ENCODE peak calls at places on chromosomes 3 and 15, in ten cellular contexts. N is GM20000; Q is GM13976; U is endodermal cell; G is naive thymus-derived CD4-positive, alpha-beta T cell; F is substantia nigra; A is AG20443; V is GM12865; I is breast epithelium; R is BE2C. L is an unnamed sample.

GRCh38 chr15:61702224-61703120 is 357.8 kb downstream of the VPS13C start:
- DNase-seq in U (peak; percentile 76), I (no peak), F (no peak), N (no peak), Q (no peak), A (no peak), V (no peak), R (no peak), G (no peak), L (no peak)

GRCh38 chr3:194267744-194268658 is 83.1 kb downstream of the CPN2 start:
- DNase-seq in G (no peak), A (no peak), R (no peak), N (no peak), Q (no peak), I (peak; percentile 48), V (no peak), U (peak; percentile 44), F (no peak), L (no peak)

GRCh38 chr3:16444344-16444743 is 69.2 kb downstream of the RFTN1 start:
- DNase-seq in R (no peak), V (no peak), N (no peak), Q (no peak), G (no peak), F (no peak), A (no peak), U (no peak), I (no peak), L (no peak)

GRCh38 chr3:137061186-137061585 is 103.4 kb downstream of the IL20RB start:
- DNase-seq in N (no peak), V (no peak), Q (no peak), U (no peak), A (no peak), I (no peak), F (no peak), G (no peak), R (no peak), L (no peak)

GRCh38 chr3:56970401-56971002 is 90.0 kb upstream of the SPATA12 start:
- DNase-seq in Q (peak; percentile 60), A (no peak), I (no peak), R (no peak), N (peak; percentile 49), V (peak; percentile 25), U (no peak), F (no peak), G (no peak), L (peak; percentile 46)

GRCh38 chr3:40869013-40869412 is 330.3 kb upstream of the CTNNB1 start:
- DNase-seq in A (no peak), R (no peak), N (no peak), U (peak; percentile 61), I (no peak), Q (no peak), G (no peak), V (no peak), F (no peak), L (no peak)

GRCh38 chr3:30924763-30925162 is 30.3 kb upstream of the GADL1 start:
- DNase-seq in U (no peak), I (no peak), Q (no peak), F (no peak), A (no peak), G (no peak), V (no peak), N (no peak), R (no peak), L (no peak)

GRCh38 chr15:81608309-81608829 is 234.4 kb upstream of the TMC3 start:
- DNase-seq in F (no peak), A (no peak), U (no peak), I (no peak), G (no peak), V (no peak), R (no peak), N (no peak), Q (no peak), L (no peak)

GRCh38 chr3:101625879-101626278 is 51.1 kb downstream of the ZBTB11 start:
- DNase-seq in R (no peak), V (no peak), Q (no peak), G (no peak), F (no peak), U (peak; percentile 75), I (no peak), A (no peak), N (no peak), L (no peak)

GRCh38 chr3:61871646-61872045 is 310.3 kb downstream of the PTPRG start:
- DNase-seq in Q (no peak), F (no peak), V (no peak), G (no peak), A (no peak), R (no peak), U (no peak), N (no peak), I (no peak), L (no peak)

GRCh38 chr15:60840306-60840702 is 361.4 kb upstream of the ICE2 start:
- DNase-seq in Q (no peak), A (peak; percentile 68), N (no peak), R (peak; percentile 12), U (peak; percentile 78), I (no peak), F (no peak), V (no peak), G (no peak), L (no peak)

GRCh38 chr3:41249318-41249717 is 50.0 kb downstream of the CTNNB1 start:
- DNase-seq in F (no peak), Q (no peak), U (no peak), R (no peak), N (no peak), A (no peak), V (no peak), I (no peak), G (no peak), L (no peak)

GRCh38 chr15:51561271-51561670 is 61.3 kb downstream of the DMXL2 start:
- DNase-seq in A (no peak), N (no peak), G (no peak), R (no peak), I (no peak), F (no peak), Q (no peak), U (peak; percentile 74), V (no peak), L (no peak)

GRCh38 chr15:43185161-43186002 is at the start of gene CCNDBP1:
- DNase-seq in R (peak; percentile 99), N (peak; percentile 99), V (peak; percentile 97), G (peak; percentile 73), Q (peak; percentile 99), I (peak; percentile 87), A (peak; percentile 98), U (peak; percentile 100), F (peak; percentile 75), L (peak; percentile 92)

GRCh38 chr3:8595252-8595934 is 49.2 kb downstream of the SSUH2 start:
- DNase-seq in I (no peak), F (no peak), N (no peak), R (no peak), Q (no peak), A (no peak), G (no peak), U (no peak), V (no peak), L (no peak)

GRCh38 chr3:97720417-97720816 is 44.1 kb upstream of the ARL6 start:
- DNase-seq in N (no peak), Q (no peak), A (no peak), U (no peak), I (no peak), R (peak; percentile 15), F (no peak), G (no peak), V (no peak), L (no peak)

GRCh38 chr3:144403040-144403457 is 431.4 kb downstream of the DIPK2A start:
- DNase-seq in G (no peak), U (no peak), R (no peak), V (no peak), N (no peak), Q (no peak), I (no peak), A (peak; percentile 29), F (no peak), L (no peak)

GRCh38 chr3:24129549-24129948 is 184.5 kb downstream of the NR1D2 start:
- DNase-seq in F (no peak), V (no peak), Q (no peak), A (no peak), R (no peak), N (no peak), U (no peak), G (no peak), I (no peak), L (no peak)